ENCODE peak calls at places on chromosomes 7 and 10, in seven cellular contexts. One of them, this sample, is unnamed.

GRCh38 chr7:151453326-151453791 is 13.4 kb upstream of the CRYGN start:
- DNase-seq in suprapubic skin: no peak
- DNase-seq in left ventricle myocardium inferior: no peak
- DNase-seq in colonic mucosa: no peak
- DNase-seq in pancreas: no peak
- DNase-seq in thyroid gland: no peak
- DNase-seq in GM23248: no peak
- DNase-seq in this sample: peak; percentile 43

GRCh38 chr10:30831876-30832726 is 199.6 kb downstream of the ZNF438 start:
- DNase-seq in suprapubic skin: no peak
- DNase-seq in colonic mucosa: no peak
- DNase-seq in GM23248: no peak
- DNase-seq in left ventricle myocardium inferior: no peak
- DNase-seq in thyroid gland: no peak
- DNase-seq in pancreas: no peak
- DNase-seq in this sample: no peak

GRCh38 chr7:155543011-155543881 is 3.1 kb downstream of the CNPY1 start:
- DNase-seq in thyroid gland: no peak
- DNase-seq in suprapubic skin: no peak
- DNase-seq in left ventricle myocardium inferior: no peak
- DNase-seq in GM23248: no peak
- DNase-seq in pancreas: no peak
- DNase-seq in colonic mucosa: no peak
- DNase-seq in this sample: no peak

GRCh38 chr10:784377-784758 is 94.9 kb upstream of the DIP2C start:
- DNase-seq in pancreas: peak; percentile 31
- DNase-seq in GM23248: no peak
- DNase-seq in left ventricle myocardium inferior: no peak
- DNase-seq in suprapubic skin: peak; percentile 75
- DNase-seq in thyroid gland: no peak
- DNase-seq in colonic mucosa: peak; percentile 18
- DNase-seq in this sample: no peak

GRCh38 chr7:150939052-150939810 is 38.9 kb downstream of the KCNH2 start:
- DNase-seq in left ventricle myocardium inferior: no peak
- DNase-seq in suprapubic skin: peak; percentile 24
- DNase-seq in colonic mucosa: no peak
- DNase-seq in thyroid gland: no peak
- DNase-seq in pancreas: no peak
- DNase-seq in GM23248: no peak
- DNase-seq in this sample: no peak

GRCh38 chr7:123211545-123211944 is 11.8 kb upstream of the SLC13A1 start:
- DNase-seq in pancreas: no peak
- DNase-seq in suprapubic skin: no peak
- DNase-seq in thyroid gland: no peak
- DNase-seq in left ventricle myocardium inferior: no peak
- DNase-seq in colonic mucosa: no peak
- DNase-seq in GM23248: no peak
- DNase-seq in this sample: no peak

GRCh38 chr7:141660259-141660658 is 41.7 kb downstream of the DENND11 start:
- DNase-seq in left ventricle myocardium inferior: no peak
- DNase-seq in colonic mucosa: no peak
- DNase-seq in pancreas: no peak
- DNase-seq in suprapubic skin: no peak
- DNase-seq in thyroid gland: no peak
- DNase-seq in GM23248: no peak
- DNase-seq in this sample: no peak

GRCh38 chr10:12720217-12720981 is 281.1 kb downstream of the CCDC3 start:
- DNase-seq in colonic mucosa: peak; percentile 94
- DNase-seq in pancreas: peak; percentile 82
- DNase-seq in suprapubic skin: peak; percentile 91
- DNase-seq in left ventricle myocardium inferior: peak; percentile 79
- DNase-seq in thyroid gland: peak; percentile 96
- DNase-seq in GM23248: peak; percentile 87
- DNase-seq in this sample: peak; percentile 90

GRCh38 chr10:71383972-71384687 is 12.6 kb upstream of the CDH23 start:
- DNase-seq in colonic mucosa: peak; percentile 79
- DNase-seq in left ventricle myocardium inferior: peak; percentile 73
- DNase-seq in thyroid gland: peak; percentile 73
- DNase-seq in suprapubic skin: peak; percentile 87
- DNase-seq in GM23248: peak; percentile 53
- DNase-seq in pancreas: peak; percentile 71
- DNase-seq in this sample: peak; percentile 87

GRCh38 chr10:45220985-45221384 is 94.4 kb downstream of the OR13A1 start:
- DNase-seq in GM23248: no peak
- DNase-seq in suprapubic skin: no peak
- DNase-seq in colonic mucosa: no peak
- DNase-seq in thyroid gland: no peak
- DNase-seq in left ventricle myocardium inferior: no peak
- DNase-seq in pancreas: no peak
- DNase-seq in this sample: no peak

GRCh38 chr10:19929466-19930140 is 113.4 kb downstream of the PLXDC2 start:
- DNase-seq in pancreas: no peak
- DNase-seq in left ventricle myocardium inferior: no peak
- DNase-seq in colonic mucosa: no peak
- DNase-seq in thyroid gland: no peak
- DNase-seq in GM23248: peak; percentile 74
- DNase-seq in suprapubic skin: no peak
- DNase-seq in this sample: no peak

GRCh38 chr10:5508161-5508604 is 8.8 kb upstream of the CALML5 start:
- DNase-seq in GM23248: no peak
- DNase-seq in suprapubic skin: no peak
- DNase-seq in pancreas: no peak
- DNase-seq in colonic mucosa: no peak
- DNase-seq in left ventricle myocardium inferior: no peak
- DNase-seq in thyroid gland: peak; percentile 65
- DNase-seq in this sample: no peak

GRCh38 chr7:25187932-25188331 is 40.4 kb downstream of the NPVF start:
- DNase-seq in left ventricle myocardium inferior: no peak
- DNase-seq in suprapubic skin: no peak
- DNase-seq in thyroid gland: no peak
- DNase-seq in colonic mucosa: no peak
- DNase-seq in GM23248: no peak
- DNase-seq in pancreas: no peak
- DNase-seq in this sample: no peak

GRCh38 chr7:30791126-30791525 is 19.9 kb downstream of the MINDY4 start:
- DNase-seq in GM23248: no peak
- DNase-seq in left ventricle myocardium inferior: no peak
- DNase-seq in thyroid gland: no peak
- DNase-seq in suprapubic skin: no peak
- DNase-seq in pancreas: no peak
- DNase-seq in colonic mucosa: no peak
- DNase-seq in this sample: peak; percentile 53

GRCh38 chr10:101780818-101781654 is 2.2 kb downstream of the NPM3 start:
- DNase-seq in thyroid gland: peak; percentile 63
- DNase-seq in pancreas: peak; percentile 69
- DNase-seq in GM23248: peak; percentile 79
- DNase-seq in suprapubic skin: peak; percentile 83
- DNase-seq in left ventricle myocardium inferior: peak; percentile 48
- DNase-seq in colonic mucosa: peak; percentile 71
- DNase-seq in this sample: peak; percentile 80

GRCh38 chr10:7184660-7185366 is 226.0 kb downstream of the SFMBT2 start:
- DNase-seq in left ventricle myocardium inferior: no peak
- DNase-seq in colonic mucosa: no peak
- DNase-seq in GM23248: no peak
- DNase-seq in pancreas: no peak
- DNase-seq in thyroid gland: no peak
- DNase-seq in suprapubic skin: no peak
- DNase-seq in this sample: no peak

GRCh38 chr7:107501593-107501992 is 31.7 kb downstream of the GPR22 start:
- DNase-seq in left ventricle myocardium inferior: no peak
- DNase-seq in pancreas: no peak
- DNase-seq in colonic mucosa: peak; percentile 32
- DNase-seq in thyroid gland: no peak
- DNase-seq in GM23248: peak; percentile 55
- DNase-seq in suprapubic skin: no peak
- DNase-seq in this sample: no peak

GRCh38 chr7:28465697-28466096 is 53.4 kb downstream of the CREB5 start:
- DNase-seq in colonic mucosa: no peak
- DNase-seq in suprapubic skin: no peak
- DNase-seq in thyroid gland: no peak
- DNase-seq in GM23248: peak; percentile 2
- DNase-seq in pancreas: no peak
- DNase-seq in left ventricle myocardium inferior: no peak
- DNase-seq in this sample: no peak

GRCh38 chr10:3426190-3426845 is 253.7 kb upstream of the PITRM1 start:
- DNase-seq in colonic mucosa: peak; percentile 64
- DNase-seq in thyroid gland: peak; percentile 62
- DNase-seq in suprapubic skin: no peak
- DNase-seq in GM23248: peak; percentile 61
- DNase-seq in left ventricle myocardium inferior: no peak
- DNase-seq in pancreas: no peak
- DNase-seq in this sample: no peak

GRCh38 chr10:79034271-79034876 is 34.4 kb upstream of the ZMIZ1 start:
- DNase-seq in left ventricle myocardium inferior: no peak
- DNase-seq in colonic mucosa: no peak
- DNase-seq in thyroid gland: no peak
- DNase-seq in pancreas: no peak
- DNase-seq in suprapubic skin: peak; percentile 48
- DNase-seq in GM23248: no peak
- DNase-seq in this sample: no peak

GRCh38 chr10:94358480-94358879 is 4.3 kb downstream of the NOC3L start:
- DNase-seq in thyroid gland: no peak
- DNase-seq in left ventricle myocardium inferior: no peak
- DNase-seq in GM23248: peak; percentile 92
- DNase-seq in pancreas: no peak
- DNase-seq in suprapubic skin: no peak
- DNase-seq in colonic mucosa: no peak
- DNase-seq in this sample: no peak

GRCh38 chr10:35211390-35211789 is 84.7 kb downstream of the CREM start:
- DNase-seq in colonic mucosa: no peak
- DNase-seq in pancreas: no peak
- DNase-seq in left ventricle myocardium inferior: no peak
- DNase-seq in suprapubic skin: no peak
- DNase-seq in GM23248: no peak
- DNase-seq in thyroid gland: no peak
- DNase-seq in this sample: no peak

GRCh38 chr7:113561446-113561845 is 357.4 kb downstream of the PPP1R3A start:
- DNase-seq in left ventricle myocardium inferior: no peak
- DNase-seq in pancreas: no peak
- DNase-seq in thyroid gland: no peak
- DNase-seq in GM23248: peak; percentile 24
- DNase-seq in suprapubic skin: no peak
- DNase-seq in colonic mucosa: no peak
- DNase-seq in this sample: no peak

GRCh38 chr7:116971869-116972268 is 18.6 kb downstream of the ST7 start:
- DNase-seq in pancreas: no peak
- DNase-seq in colonic mucosa: no peak
- DNase-seq in GM23248: no peak
- DNase-seq in left ventricle myocardium inferior: no peak
- DNase-seq in thyroid gland: no peak
- DNase-seq in suprapubic skin: no peak
- DNase-seq in this sample: no peak
- H3K27ac ChIP-seq in pancreas: no peak overlapping the region
- H3K27ac ChIP-seq in colonic mucosa: no peak overlapping the region
- H3K27ac ChIP-seq in GM23248: no peak overlapping the region
- H3K27ac ChIP-seq in left ventricle myocardium inferior: no peak overlapping the region
- H3K27ac ChIP-seq in thyroid gland: no peak overlapping the region
- H3K27ac ChIP-seq in suprapubic skin: no peak overlapping the region
- H3K27ac ChIP-seq in this sample: no peak overlapping the region

DNA sequence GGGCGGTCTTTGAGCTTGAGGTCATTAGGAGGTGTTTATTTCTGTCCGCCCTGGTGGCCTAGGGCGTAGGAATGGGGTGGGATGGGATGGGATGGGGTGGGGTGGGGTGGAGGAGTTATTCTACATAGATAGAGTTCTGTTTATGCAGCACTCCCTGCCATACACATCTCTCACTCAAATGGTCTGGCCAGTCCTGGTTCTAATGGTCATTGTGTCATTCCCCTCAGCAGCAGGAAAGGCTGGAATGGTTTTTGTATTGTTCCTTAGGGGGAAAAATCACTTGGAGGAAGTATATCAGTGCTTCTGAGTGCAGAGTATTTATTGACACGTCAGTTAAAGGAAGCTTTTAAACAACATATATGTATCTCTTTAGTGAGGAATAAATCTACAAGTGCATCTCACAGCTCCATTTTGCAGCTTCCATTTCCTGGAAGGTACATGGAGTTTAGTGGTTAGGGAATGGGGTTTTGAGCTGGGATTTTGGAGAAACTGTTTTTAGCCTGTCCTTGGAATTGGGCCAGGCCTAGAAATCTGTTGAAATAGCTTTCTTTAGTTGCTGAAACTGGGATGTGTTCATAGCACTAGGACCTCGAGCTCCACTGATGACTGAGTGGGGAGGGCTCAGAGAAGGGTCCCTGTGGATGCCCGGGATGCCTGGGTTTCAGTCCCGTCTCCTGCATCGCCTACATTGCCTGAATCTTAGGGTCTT is 8.3 kb downstream of the TSPAN14 start:
- DNase-seq in suprapubic skin: no peak
- DNase-seq in left ventricle myocardium inferior: no peak
- DNase-seq in pancreas: no peak
- DNase-seq in GM23248: peak; percentile 56
- DNase-seq in colonic mucosa: peak; percentile 35
- DNase-seq in thyroid gland: peak; percentile 38
- DNase-seq in this sample: peak; percentile 43
- H3K4me1 ChIP-seq in suprapubic skin: peaks cover 100% of the 10 kb centered on the region
- H3K4me1 ChIP-seq in left ventricle myocardium inferior: peaks cover 100% of the 10 kb centered on the region
- H3K4me1 ChIP-seq in pancreas: peaks cover 82% of the 10 kb centered on the region
- H3K4me1 ChIP-seq in GM23248: peaks cover 66% of the 10 kb centered on the region
- H3K4me1 ChIP-seq in colonic mucosa: peaks cover 73% of the 10 kb centered on the region
- H3K4me1 ChIP-seq in thyroid gland: peaks cover 98% of the 10 kb centered on the region
- H3K4me1 ChIP-seq in this sample: peaks cover 59% of the 10 kb centered on the region

GRCh38 chr7:36563706-36564325 is 160.5 kb downstream of the AOAH start:
- DNase-seq in suprapubic skin: no peak
- DNase-seq in pancreas: no peak
- DNase-seq in thyroid gland: no peak
- DNase-seq in colonic mucosa: no peak
- DNase-seq in left ventricle myocardium inferior: no peak
- DNase-seq in GM23248: peak; percentile 23
- DNase-seq in this sample: no peak
- H3K27me3 ChIP-seq in suprapubic skin: no peaks in the 10 kb centered on the region
- H3K27me3 ChIP-seq in pancreas: no peaks in the 10 kb centered on the region
- H3K27me3 ChIP-seq in thyroid gland: no peaks in the 10 kb centered on the region
- H3K27me3 ChIP-seq in colonic mucosa: no peaks in the 10 kb centered on the region
- H3K27me3 ChIP-seq in left ventricle myocardium inferior: no peaks in the 10 kb centered on the region
- H3K27me3 ChIP-seq in GM23248: peaks cover 10% of the 10 kb centered on the region
- H3K27me3 ChIP-seq in this sample: no peaks in the 10 kb centered on the region

GRCh38 chr10:74024600-74024999 is 26.7 kb downstream of the VCL start:
- DNase-seq in pancreas: no peak
- DNase-seq in thyroid gland: no peak
- DNase-seq in colonic mucosa: no peak
- DNase-seq in GM23248: no peak
- DNase-seq in suprapubic skin: no peak
- DNase-seq in left ventricle myocardium inferior: no peak
- DNase-seq in this sample: no peak

GRCh38 chr10:74027702-74028101 is 29.8 kb downstream of the VCL start:
- DNase-seq in thyroid gland: no peak
- DNase-seq in pancreas: no peak
- DNase-seq in left ventricle myocardium inferior: no peak
- DNase-seq in colonic mucosa: no peak
- DNase-seq in GM23248: peak; percentile 76
- DNase-seq in suprapubic skin: no peak
- DNase-seq in this sample: no peak

GRCh38 chr10:74022941-74023629 is 25.2 kb downstream of the VCL start:
- DNase-seq in left ventricle myocardium inferior: no peak
- DNase-seq in thyroid gland: no peak
- DNase-seq in pancreas: no peak
- DNase-seq in colonic mucosa: no peak
- DNase-seq in suprapubic skin: no peak
- DNase-seq in GM23248: no peak
- DNase-seq in this sample: no peak

GRCh38 chr10:74026428-74026979 is 28.6 kb downstream of the VCL start:
- DNase-seq in suprapubic skin: no peak
- DNase-seq in left ventricle myocardium inferior: no peak
- DNase-seq in thyroid gland: no peak
- DNase-seq in GM23248: no peak
- DNase-seq in pancreas: no peak
- DNase-seq in colonic mucosa: no peak
- DNase-seq in this sample: no peak

GRCh38 chr10:74025380-74025978 is 27.6 kb downstream of the VCL start:
- DNase-seq in colonic mucosa: no peak
- DNase-seq in GM23248: no peak
- DNase-seq in thyroid gland: no peak
- DNase-seq in left ventricle myocardium inferior: no peak
- DNase-seq in pancreas: no peak
- DNase-seq in suprapubic skin: no peak
- DNase-seq in this sample: no peak
- H3K27ac ChIP-seq in colonic mucosa: no peak overlapping the region
- H3K27ac ChIP-seq in GM23248: no peak overlapping the region
- H3K27ac ChIP-seq in thyroid gland: no peak overlapping the region
- H3K27ac ChIP-seq in left ventricle myocardium inferior: no peak overlapping the region
- H3K27ac ChIP-seq in pancreas: no peak overlapping the region
- H3K27ac ChIP-seq in suprapubic skin: no peak overlapping the region
- H3K27ac ChIP-seq in this sample: no peak overlapping the region

This sample was measured in right cardiac atrium.